ENCODE peak calls at places on chromosomes 12 and 14, in nine cellular contexts. Z is stimulated activated CD8-positive, alpha-beta memory T cell treated with anti-CD3 and anti-CD28 coated beads, Interleukin-12 subunit alpha, Interleukin-12 subunit beta, amount 100 ng/mL, for 4 hours; M is MM.1S; O is LHCN-M2; Q is stromal cell of bone marrow; W is NCI-H774; S is BJ; A is lung microvascular endothelial cell; I is C1 segment of cervical spinal cord. Y is an unnamed sample.

GRCh38 chr12:27208414-27208750 is 35.7 kb upstream of the STK38L start:
- DNase-seq in Z (no peak), O (no peak), A (no peak), W (no peak), Q (no peak), S (no peak), M (no peak), I (no peak), Y (no peak)

GRCh38 chr14:101228949-101229541 is 325.5 kb upstream of the RTL1 start:
- DNase-seq in Z (no peak), S (no peak), Q (no peak), O (no peak), A (no peak), W (no peak), M (no peak), I (no peak), Y (no peak)

GRCh38 chr12:22334696-22335290 is at the start of gene ST8SIA1:
- DNase-seq in M (peak), W (no peak), I (no peak), S (no peak), A (peak), O (peak), Q (no peak), Z (peak), Y (peak)

GRCh38 chr14:33738481-33738880 is 212.4 kb downstream of the EGLN3 start:
- DNase-seq in Z (no peak), O (no peak), M (no peak), S (no peak), W (no peak), Q (no peak), I (no peak), A (no peak), Y (peak)

GRCh38 chr12:18482601-18483120 is 221.3 kb downstream of the PIK3C2G start:
- DNase-seq in O (no peak), A (no peak), Z (no peak), I (no peak), M (no peak), S (no peak), Q (no peak), W (no peak), Y (no peak)

GRCh38 chr12:95168746-95169145 is 48.5 kb downstream of the FGD6 start:
- DNase-seq in Q (no peak), Z (no peak), S (no peak), O (no peak), A (peak), I (no peak), M (no peak), W (no peak), Y (no peak)

GRCh38 chr12:58087428-58088117 is 146.2 kb downstream of the ATP23 start:
- DNase-seq in O (no peak), I (no peak), M (no peak), Z (no peak), W (no peak), A (no peak), S (no peak), Q (no peak), Y (no peak)

GRCh38 chr14:64253672-64254071 is 40.5 kb downstream of the ESR2 start:
- DNase-seq in W (no peak), M (no peak), A (peak), Q (no peak), Z (no peak), O (peak), I (no peak), S (no peak), Y (peak)

GRCh38 chr12:104419717-104420116 is 37.0 kb upstream of the CHST11 start:
- DNase-seq in S (no peak), A (no peak), Q (no peak), O (no peak), M (no peak), W (no peak), I (no peak), Z (no peak), Y (no peak)

GRCh38 chr12:103268831-103269514 is 226.8 kb downstream of the C12orf42 start:
- DNase-seq in Z (no peak), Q (no peak), O (no peak), S (no peak), W (peak), I (no peak), A (no peak), M (no peak), Y (no peak)

GRCh38 chr14:50210074-50210473 is 21.3 kb downstream of the SOS2 start:
- DNase-seq in W (no peak), Z (no peak), Q (no peak), A (no peak), S (no peak), O (no peak), I (no peak), M (no peak), Y (no peak)

GRCh38 chr12:66210840-66211239 is 21.8 kb downstream of the IRAK3 start:
- DNase-seq in O (peak), S (no peak), Q (peak), A (peak), I (no peak), W (no peak), Z (no peak), M (no peak), Y (no peak)

GRCh38 chr12:121365416-121366062 is 13.3 kb upstream of the ANAPC5 start:
- DNase-seq in Z (no peak), S (no peak), M (no peak), A (no peak), I (no peak), W (no peak), Q (peak), O (peak), Y (peak)

GRCh38 chr12:121781751-121782615 is 11.5 kb downstream of the RHOF start:
- DNase-seq in M (no peak), O (peak), S (no peak), Z (peak), Q (no peak), W (no peak), A (peak), I (no peak), Y (no peak)

GRCh38 chr14:23351681-23352505 is 794 bp downstream of the SLC22A17 start:
- DNase-seq in M (no peak), I (no peak), Q (no peak), O (no peak), S (no peak), Z (no peak), A (no peak), W (no peak), Y (no peak)

GRCh38 chr14:68549057-68549421 is 243.8 kb downstream of the ZFP36L1 start:
- DNase-seq in O (peak), M (no peak), W (no peak), S (no peak), Q (peak), A (no peak), I (no peak), Z (no peak), Y (peak)

GRCh38 chr14:95472819-95473251 is 43.6 kb downstream of the SYNE3 start:
- DNase-seq in S (no peak), A (no peak), M (no peak), Z (no peak), I (no peak), W (no peak), O (no peak), Q (no peak), Y (no peak)

GRCh38 chr12:46516933-46517578 is 144.5 kb upstream of the SLC38A2 start:
- DNase-seq in M (peak), A (no peak), I (no peak), S (no peak), O (no peak), Z (no peak), W (no peak), Q (no peak), Y (no peak)

GRCh38 chr12:93135286-93136239 is 206.5 kb upstream of the EEA1 start:
- DNase-seq in M (peak), O (peak), Z (no peak), I (no peak), W (peak), A (peak), Q (no peak), S (no peak), Y (no peak)

GRCh38 chr14:75861161-75861621 is 120.6 kb downstream of the TGFB3 start:
- DNase-seq in W (no peak), O (peak), I (no peak), Z (no peak), Q (no peak), M (peak), A (peak), S (no peak), Y (peak)

Y was measured in RPMI7951.